ENCODE peak calls at places on chromosomes 3 and 15, in four cellular contexts. Z is breast epithelium, T is mammary epithelial cell, E is Karpas-422. M is an unnamed sample. For H3K4me1, the result is how much of the 10 kb centered on the place peaks cover.

GRCh38 chr3:161175506-161175905 is 45.6 kb upstream of the NMD3 start:
- DNase-seq in Z (no peak), T (no peak), E (no peak), M (no peak)

GRCh38 chr15:55799287-55800212 is 56.6 kb upstream of the PRTG start:
- DNase-seq in Z (no peak), T (no peak), E (peak), M (no peak)

GRCh38 chr3:58266577-58266976 is 29.0 kb downstream of the ABHD6 start:
- DNase-seq in Z (no peak), T (no peak), E (no peak), M (no peak)

GRCh38 chr15:40106203-40107161 is 2.2 kb downstream of the BMF start:
- DNase-seq in Z (peak), T (peak), E (peak), M (no peak)

GRCh38 chr15:52124270-52124878 is 11.8 kb upstream of the BCL2L10 start:
- DNase-seq in Z (no peak), T (peak), E (no peak), M (no peak)

GRCh38 chr15:45529613-45530012 is 7.1 kb upstream of the SLC30A4 start:
- DNase-seq in Z (no peak), T (no peak), E (no peak), M (no peak)

GRCh38 chr15:41779662-41780157 is 5.4 kb downstream of the MAPKBP1 start:
- DNase-seq in Z (no peak), T (no peak), E (no peak), M (no peak)

GRCh38 chr3:158683216-158683975 is 10.9 kb upstream of the LXN start:
- DNase-seq in Z (no peak), T (peak), E (no peak), M (no peak)

GRCh38 chr3:11733914-11734313 is 90.2 kb upstream of the VGLL4 start:
- DNase-seq in Z (no peak), T (no peak), E (no peak), M (no peak)

GRCh38 chr3:157174265-157174615 is 14.3 kb upstream of the CCNL1 start:
- DNase-seq in Z (no peak), T (no peak), E (peak), M (no peak)

GRCh38 chr3:38164136-38164965 is 986 bp upstream of the OXSR1 start:
- DNase-seq in Z (no peak), T (no peak), E (no peak), M (no peak)

GRCh38 chr3:127328391-127328790 is 40.5 kb upstream of the PRR20G start:
- DNase-seq in Z (no peak), T (no peak), E (no peak), M (no peak)

GRCh38 chr3:50372349-50372748 is 13.0 kb upstream of the TMEM115 start:
- DNase-seq in Z (no peak), T (no peak), E (no peak), M (no peak)

GRCh38 chr3:23629181-23629893 is 176.4 kb upstream of the UBE2E1 start:
- DNase-seq in Z (no peak), T (peak), E (no peak), M (peak)

GRCh38 chr3:144162042-144162441 is 190.4 kb downstream of the DIPK2A start:
- DNase-seq in Z (no peak), T (peak), E (no peak), M (peak)

GRCh38 chr3:72270072-72270611 is 485.2 kb upstream of the PROK2 start:
- DNase-seq in Z (peak), T (peak), E (no peak), M (peak)

GRCh38 chr3:194384156-194384555 is 14.6 kb upstream of the LRRC15 start:
- DNase-seq in Z (no peak), T (no peak), E (no peak), M (no peak)

GRCh38 chr3:37694236-37694635 is 167.4 kb upstream of the CTDSPL start:
- DNase-seq in Z (peak), T (no peak), E (no peak), M (no peak)

GRCh38 chr3:127598841-127599570 is 795 bp downstream of the MCM2 start:
- DNase-seq in Z (no peak), T (peak), E (no peak), M (no peak)

GRCh38 chr3:30613135-30613825 is 6.9 kb downstream of the TGFBR2 start:
- DNase-seq in Z (no peak), T (no peak), E (no peak), M (no peak)

GRCh38 chr15:67186688-67187087 is 67.8 kb downstream of the AAGAB start:
- DNase-seq in Z (no peak), T (no peak), E (no peak), M (no peak)

GRCh38 chr15:90482124-90483011 is 47.4 kb upstream of the CRTC3 start:
- DNase-seq in Z (no peak), T (no peak), E (peak), M (peak)

GRCh38 chr3:175325440-175325839 is 466.3 kb downstream of the NAALADL2 start:
- DNase-seq in Z (no peak), T (peak), E (no peak), M (no peak)

GRCh38 chr3:195511136-195511535 is 32.0 kb downstream of the PPP1R2 start:
- DNase-seq in Z (no peak), T (no peak), E (peak), M (no peak)

GRCh38 chr15:74320358-74321247 is 46.8 kb downstream of the CYP11A1 start:
- DNase-seq in Z (no peak), T (peak), E (peak), M (peak)

GRCh38 chr15:99134317-99134821 is 29.5 kb downstream of the SYNM start:
- DNase-seq in Z (no peak), T (no peak), E (no peak), M (no peak)

GRCh38 chr15:32646304-32646703 is 4.8 kb downstream of the SCG5 start:
- DNase-seq in Z (no peak), T (no peak), E (no peak), M (no peak)

GRCh38 chr3:41328916-41329315 is 129.6 kb downstream of the CTNNB1 start:
- DNase-seq in Z (no peak), T (no peak), E (no peak), M (no peak)

GRCh38 chr3:61688307-61688695 is 126.9 kb downstream of the PTPRG start:
- DNase-seq in Z (no peak), T (no peak), E (no peak), M (no peak)

GRCh38 chr3:150409527-150410310 is 1.6 kb downstream of the TSC22D2 start:
- DNase-seq in Z (peak), T (peak), E (peak), M (peak)

GRCh38 chr3:37540786-37541185 is 320.9 kb upstream of the CTDSPL start:
- DNase-seq in Z (peak), T (no peak), E (no peak), M (no peak)

GRCh38 chr3:133536635-133536980 is 36.9 kb upstream of the CDV3 start:
- DNase-seq in Z (no peak), T (no peak), E (no peak), M (no peak)

GRCh38 chr3:150324825-150325224 is 83.3 kb upstream of the TSC22D2 start:
- DNase-seq in Z (no peak), T (no peak), E (no peak), M (no peak)

GRCh38 chr3:114721864-114722263 is 425.2 kb downstream of the ZBTB20 start:
- DNase-seq in Z (no peak), T (no peak), E (no peak), M (no peak)

GRCh38 chr3:180594631-180595348 is 7.2 kb upstream of the TTC14 start:
- DNase-seq in Z (no peak), T (peak), E (peak), M (peak)

GRCh38 chr15:40241305-40242215 is 2.7 kb downstream of the PAK6 start:
- DNase-seq in Z (no peak), T (no peak), E (no peak), M (no peak)

GRCh38 chr3:175426805-175427204 is 567.7 kb downstream of the NAALADL2 start:
- DNase-seq in Z (no peak), T (peak), E (no peak), M (no peak)

GRCh38 chr3:182067423-182067822 is 355.7 kb downstream of the SOX2 start:
- DNase-seq in Z (no peak), T (no peak), E (no peak), M (no peak)

GRCh38 chr15:45429974-45430792 is 51.8 kb upstream of the GATM start:
- DNase-seq in Z (peak), T (peak), E (no peak), M (peak)

GRCh38 chr3:20401253-20401652 is 215.2 kb upstream of the SGO1 start:
- DNase-seq in Z (no peak), T (no peak), E (no peak), M (no peak)

GRCh38 chr3:42690766-42691680 is 5.7 kb downstream of the KLHL40 start:
- DNase-seq in Z (peak), T (no peak), E (no peak), M (no peak)
- H3K27ac ChIP-seq in Z (no peak), T (no peak), E (no peak), M (no peak)

DNA sequence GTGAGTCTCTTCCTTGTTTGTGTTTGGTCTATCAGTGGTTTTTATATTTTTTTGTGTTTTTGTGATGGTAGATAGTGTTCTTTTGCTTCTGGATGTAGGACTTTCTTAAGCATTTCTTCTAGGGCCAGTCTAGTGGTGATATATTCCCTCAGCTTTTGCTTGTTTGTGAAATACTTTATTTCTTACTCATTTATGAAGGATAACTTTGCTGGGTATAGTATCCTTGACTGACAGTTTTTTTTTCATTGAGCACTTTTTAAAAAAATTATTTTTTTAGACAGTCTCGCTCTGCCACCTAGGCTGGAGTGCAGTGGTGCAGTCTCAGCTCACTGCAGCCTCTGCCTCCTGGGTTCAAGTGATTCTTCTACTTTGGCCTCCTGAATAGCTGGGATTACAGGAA is 41.9 kb downstream of the NCK1 start:
- DNase-seq in Z (no peak), T (no peak), E (no peak), M (no peak)
- H3K4me1 ChIP-seq in Z (under half), T (under half), E (half or more), M (under half)

GRCh38 chr15:63600001-63600645 is 2.9 kb downstream of the FBXL22 start:
- DNase-seq in Z (no peak), T (no peak), E (no peak), M (no peak)

GRCh38 chr15:63599401-63600000 is 2.3 kb downstream of the FBXL22 start:
- DNase-seq in Z (peak), T (peak), E (peak), M (peak)

GRCh38 chr15:63601026-63601726 is 4.0 kb downstream of the FBXL22 start:
- DNase-seq in Z (no peak), T (no peak), E (no peak), M (peak)

GRCh38 chr15:63601727-63602185 is 4.6 kb downstream of the FBXL22 start:
- DNase-seq in Z (no peak), T (no peak), E (peak), M (no peak)

GRCh38 chr15:63600646-63601025 is 3.4 kb downstream of the FBXL22 start:
- DNase-seq in Z (peak), T (peak), E (peak), M (peak)
- H3K4me3 ChIP-seq in Z (peak), T (peak), E (peak), M (peak)

DNA sequence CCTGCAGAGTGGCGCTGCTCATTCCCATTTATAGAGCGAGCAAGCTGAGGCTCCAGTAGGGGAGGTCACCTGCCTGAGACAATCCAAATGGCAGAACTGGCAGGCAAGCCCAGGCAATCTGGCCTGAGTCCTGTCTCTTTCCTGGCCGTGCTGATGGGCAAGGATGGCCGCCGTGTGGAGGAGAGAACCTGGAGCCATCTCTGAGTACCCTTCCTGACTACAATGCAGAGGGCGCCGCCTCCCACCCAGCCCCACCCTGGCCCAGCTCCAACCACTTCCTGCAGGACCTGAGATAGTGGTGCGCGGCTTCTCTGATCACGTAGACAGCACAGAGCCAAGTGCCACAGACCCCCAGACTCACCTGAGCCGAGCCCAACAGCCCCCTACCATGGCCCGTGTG is 7.0 kb downstream of the TLR9 start:
- DNase-seq in Z (no peak), T (no peak), E (no peak), M (no peak)
- H3K27ac ChIP-seq in Z (peak), T (no peak), E (peak), M (no peak)

GRCh38 chr15:49898575-49899283 is 220.3 kb downstream of the ATP8B4 start:
- DNase-seq in Z (no peak), T (no peak), E (no peak), M (no peak)
- H3K4me1 ChIP-seq in Z (under half), T (under half), E (under half), M (under half)

DNA sequence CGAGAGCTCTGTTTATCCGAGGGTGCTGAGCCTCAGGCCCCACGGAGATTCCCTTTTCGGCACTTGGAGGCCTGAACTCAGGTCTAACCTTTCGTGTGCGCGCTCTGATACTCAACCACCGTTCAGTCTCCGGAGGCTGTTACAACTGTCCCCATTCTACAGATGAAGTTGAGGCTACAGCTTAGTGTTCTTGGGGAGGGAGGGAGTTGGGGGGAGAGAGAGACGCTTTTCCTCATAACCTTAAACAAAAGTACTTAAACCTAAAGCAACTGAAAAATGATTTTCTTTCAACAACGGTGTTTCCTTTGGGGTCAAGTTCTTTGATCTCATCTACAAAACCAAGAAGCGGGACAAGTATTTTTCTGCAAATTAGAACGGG is 952 bp upstream of the CHST2 start:
- DNase-seq in Z (no peak), T (no peak), E (no peak), M (no peak)
- H3K4me3 ChIP-seq in Z (peak), T (peak), E (peak), M (peak)

GRCh38 chr15:68425428-68426060 is 6.4 kb downstream of the ITGA11 start:
- DNase-seq in Z (no peak), T (no peak), E (no peak), M (no peak)

GRCh38 chr15:68424754-68425390 is 7.1 kb downstream of the ITGA11 start:
- DNase-seq in Z (no peak), T (no peak), E (no peak), M (no peak)

GRCh38 chr15:68421798-68422402 is 10.1 kb downstream of the ITGA11 start:
- DNase-seq in Z (no peak), T (no peak), E (no peak), M (no peak)

GRCh38 chr15:68426149-68426548 is 5.8 kb downstream of the ITGA11 start:
- DNase-seq in Z (no peak), T (no peak), E (no peak), M (no peak)

GRCh38 chr15:68423359-68424028 is 8.5 kb downstream of the ITGA11 start:
- DNase-seq in Z (no peak), T (no peak), E (no peak), M (no peak)
- H3K27ac ChIP-seq in Z (no peak), T (no peak), E (no peak), M (no peak)

M was measured in SJSA1.